ENCODE peak calls at places on chromosomes 7 and 10, in seven cellular contexts. U is CD4-positive, alpha-beta memory T cell; O is ELR; C is left colon; W is H54; Q is LoVo; R is kidney. Z is an unnamed sample.
A peak's percentile ranks its signal among the peaks of the same experiment; 100 is the strongest.

GRCh38 chr7:155529346-155529745 is 17.0 kb downstream of the CNPY1 start:
- DNase-seq in O (no peak), U (no peak), W (no peak), C (peak; percentile 1), R (peak; percentile 35), Q (no peak), Z (no peak)

GRCh38 chr7:155506854-155507337 is 39.5 kb downstream of the CNPY1 start:
- DNase-seq in Q (no peak), R (peak; percentile 26), C (no peak), U (no peak), O (peak; percentile 3), W (no peak), Z (no peak)

GRCh38 chr10:124225468-124226270 is 132.3 kb upstream of the CHST15 start:
- DNase-seq in W (no peak), U (peak; percentile 54), C (no peak), O (no peak), R (no peak), Q (no peak), Z (no peak)

GRCh38 chr10:97768322-97769315 is 3.2 kb downstream of the SFRP5 start:
- DNase-seq in O (no peak), Q (no peak), W (no peak), U (no peak), R (no peak), C (no peak), Z (no peak)

GRCh38 chr10:108072466-108072865 is 908.0 kb upstream of the SORCS1 start:
- DNase-seq in W (no peak), R (no peak), Q (no peak), U (no peak), C (no peak), O (no peak), Z (no peak)

GRCh38 chr7:105853931-105854419 is 22.4 kb downstream of the ATXN7L1 start:
- DNase-seq in Q (no peak), R (no peak), U (no peak), O (no peak), W (no peak), C (no peak), Z (no peak)

GRCh38 chr10:88110355-88110754 is 246.9 kb downstream of the PTEN start:
- DNase-seq in U (no peak), W (peak; percentile 62), R (no peak), Q (peak; percentile 42), C (no peak), O (peak; percentile 88), Z (no peak)

GRCh38 chr7:143236408-143236990 is 14.7 kb downstream of the TAS2R40 start:
- DNase-seq in C (no peak), W (no peak), Q (no peak), U (no peak), R (no peak), O (no peak), Z (no peak)

GRCh38 chr10:117552156-117552620 is 9.6 kb downstream of the EMX2 start:
- DNase-seq in W (no peak), U (no peak), Q (no peak), O (no peak), C (no peak), R (peak; percentile 89), Z (no peak)

GRCh38 chr10:104317195-104318095 is 20.8 kb downstream of the ITPRIP start:
- DNase-seq in O (no peak), W (no peak), R (peak; percentile 45), Q (no peak), C (no peak), U (no peak), Z (no peak)

GRCh38 chr10:110488944-110489343 is 8.8 kb upstream of the DUSP5 start:
- DNase-seq in R (no peak), U (no peak), Q (no peak), C (no peak), O (no peak), W (no peak), Z (no peak)

GRCh38 chr7:27677912-27678612 is 15.4 kb upstream of the HIBADH start:
- DNase-seq in C (no peak), R (no peak), O (peak; percentile 99), U (no peak), Q (peak; percentile 99), W (peak; percentile 74), Z (peak; percentile 96)

GRCh38 chr10:14801693-14802092 is 27.0 kb upstream of the FAM107B start:
- DNase-seq in Q (no peak), R (no peak), U (no peak), W (no peak), C (no peak), O (no peak), Z (no peak)